ENCODE peak calls at places on chromosomes 2 and 18, in five cellular contexts. I, U, T, Z and P are unnamed samples. For H3K4me1, the result is how much of the 10 kb centered on the place peaks cover.

GRCh38 chr2:105415007-105415406 is 16.2 kb upstream of the FHL2 start:
- DNase-seq in I (no peak), U (no peak), T (no peak), Z (no peak), P (no peak)

GRCh38 chr2:64952896-64953482 is 36.2 kb upstream of the SLC1A4 start:
- DNase-seq in I (no peak), U (no peak), T (no peak), Z (no peak), P (no peak)

GRCh38 chr2:102826904-102827303 is 65.1 kb downstream of the TMEM182 start:
- DNase-seq in I (no peak), U (peak), T (no peak), Z (no peak), P (no peak)

GRCh38 chr2:82834893-82835292 is 1624.2 kb downstream of the SUCLG1 start:
- DNase-seq in I (no peak), U (no peak), T (no peak), Z (no peak), P (no peak)

GRCh38 chr18:49708674-49709580 is 104.4 kb downstream of the ACAA2 start:
- DNase-seq in I (no peak), U (no peak), T (no peak), Z (no peak), P (no peak)

GRCh38 chr2:75099521-75099922 is 99.8 kb downstream of the TACR1 start:
- DNase-seq in I (no peak), U (no peak), T (no peak), Z (no peak), P (no peak)

GRCh38 chr2:112712465-112712864 is 8.4 kb upstream of the NT5DC4 start:
- DNase-seq in I (no peak), U (no peak), T (no peak), Z (no peak), P (no peak)

GRCh38 chr18:49178736-49179135 is 228.0 kb upstream of the SMAD7 start:
- DNase-seq in I (no peak), U (no peak), T (no peak), Z (peak), P (peak)

GRCh38 chr2:177545981-177546600 is 153.5 kb downstream of the AGPS start:
- DNase-seq in I (no peak), U (no peak), T (no peak), Z (no peak), P (no peak)

GRCh38 chr2:234502919-234503285 is 6.0 kb upstream of the ARL4C start:
- DNase-seq in I (no peak), U (no peak), T (no peak), Z (no peak), P (no peak)

GRCh38 chr2:28209864-28210263 is 182.8 kb upstream of the FOSL2 start:
- DNase-seq in I (no peak), U (no peak), T (no peak), Z (no peak), P (no peak)

GRCh38 chr2:12897181-12897580 is 180.4 kb downstream of the TRIB2 start:
- DNase-seq in I (no peak), U (no peak), T (no peak), Z (no peak), P (peak)

GRCh38 chr18:34522627-34523026 is 187.5 kb upstream of the DTNA start:
- DNase-seq in I (no peak), U (no peak), T (no peak), Z (no peak), P (no peak)

GRCh38 chr2:33437297-33437696 is 39.2 kb upstream of the RASGRP3 start:
- DNase-seq in I (no peak), U (no peak), T (no peak), Z (no peak), P (no peak)

GRCh38 chr2:41321341-41321740 is 726.5 kb upstream of the PKDCC start:
- DNase-seq in I (no peak), U (no peak), T (no peak), Z (no peak), P (no peak)

GRCh38 chr2:242010567-242011513 is 141.3 kb downstream of the RTP5 start:
- DNase-seq in I (no peak), U (no peak), T (no peak), Z (no peak), P (no peak)

GRCh38 chr2:10932345-10933151 is 20.8 kb downstream of the KCNF1 start:
- DNase-seq in I (no peak), U (no peak), T (no peak), Z (no peak), P (no peak)

GRCh38 chr2:165601065-165601830 is 131.8 kb downstream of the CSRNP3 start:
- DNase-seq in I (no peak), U (no peak), T (no peak), Z (no peak), P (no peak)

GRCh38 chr2:13193900-13194299 is 477.2 kb downstream of the TRIB2 start:
- DNase-seq in I (no peak), U (no peak), T (no peak), Z (no peak), P (no peak)

GRCh38 chr2:37870829-37871228 is 54.3 kb upstream of the RMDN2 start:
- DNase-seq in I (no peak), U (no peak), T (no peak), Z (no peak), P (no peak)

DNA sequence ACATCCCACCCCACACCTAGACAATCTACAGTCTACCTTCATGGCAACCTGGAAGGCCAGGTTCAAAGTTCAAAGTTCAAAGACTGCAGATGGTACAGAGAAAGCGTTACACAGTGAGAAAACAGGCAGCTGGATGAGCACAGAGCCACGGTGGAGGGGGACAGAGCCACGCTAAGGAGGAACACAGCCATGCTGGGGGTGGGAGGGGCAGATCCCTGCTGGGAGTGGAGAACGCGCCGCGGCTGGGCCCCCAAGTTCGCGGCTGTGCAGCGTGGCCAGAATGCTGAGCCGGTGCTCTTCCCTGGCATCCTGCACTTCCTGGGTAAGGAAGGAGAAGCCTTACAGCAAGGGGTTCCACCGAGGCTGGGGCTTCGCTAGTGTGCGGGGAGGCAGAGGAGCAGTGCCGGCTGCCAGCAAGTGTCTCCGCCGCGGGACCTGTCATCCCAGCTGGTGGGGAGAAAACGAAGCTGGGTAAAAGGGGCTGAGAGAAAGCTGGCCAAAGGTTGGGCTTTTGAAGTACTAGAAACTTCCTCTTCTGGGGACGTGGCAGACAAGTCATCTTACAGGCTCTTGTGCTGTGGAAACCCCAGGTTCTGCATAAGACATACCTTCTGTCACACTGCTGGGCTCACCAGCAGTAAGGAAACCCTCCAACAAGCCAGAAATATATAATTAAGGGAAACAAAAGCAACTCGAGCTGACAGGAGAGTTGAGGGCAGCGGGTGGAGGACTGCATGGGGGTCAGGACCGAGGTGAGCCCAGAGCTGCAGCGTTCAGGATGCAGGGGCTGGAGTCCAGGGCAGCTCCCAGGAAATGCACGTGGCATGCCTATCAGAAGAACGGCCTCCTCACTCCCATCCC is 115.5 kb downstream of the HDAC4 start:
- DNase-seq in I (no peak), U (no peak), T (no peak), Z (no peak), P (no peak)
- H3K4me1 ChIP-seq in I (under half), U (under half), T (under half), Z (under half), P (under half)

GRCh38 chr2:20398956-20399567 is 47.8 kb upstream of the RHOB start:
- DNase-seq in I (no peak), U (no peak), T (no peak), Z (no peak), P (no peak)
- H3K27ac ChIP-seq in I (no peak), U (no peak), T (no peak), Z (no peak), P (no peak)

DNA sequence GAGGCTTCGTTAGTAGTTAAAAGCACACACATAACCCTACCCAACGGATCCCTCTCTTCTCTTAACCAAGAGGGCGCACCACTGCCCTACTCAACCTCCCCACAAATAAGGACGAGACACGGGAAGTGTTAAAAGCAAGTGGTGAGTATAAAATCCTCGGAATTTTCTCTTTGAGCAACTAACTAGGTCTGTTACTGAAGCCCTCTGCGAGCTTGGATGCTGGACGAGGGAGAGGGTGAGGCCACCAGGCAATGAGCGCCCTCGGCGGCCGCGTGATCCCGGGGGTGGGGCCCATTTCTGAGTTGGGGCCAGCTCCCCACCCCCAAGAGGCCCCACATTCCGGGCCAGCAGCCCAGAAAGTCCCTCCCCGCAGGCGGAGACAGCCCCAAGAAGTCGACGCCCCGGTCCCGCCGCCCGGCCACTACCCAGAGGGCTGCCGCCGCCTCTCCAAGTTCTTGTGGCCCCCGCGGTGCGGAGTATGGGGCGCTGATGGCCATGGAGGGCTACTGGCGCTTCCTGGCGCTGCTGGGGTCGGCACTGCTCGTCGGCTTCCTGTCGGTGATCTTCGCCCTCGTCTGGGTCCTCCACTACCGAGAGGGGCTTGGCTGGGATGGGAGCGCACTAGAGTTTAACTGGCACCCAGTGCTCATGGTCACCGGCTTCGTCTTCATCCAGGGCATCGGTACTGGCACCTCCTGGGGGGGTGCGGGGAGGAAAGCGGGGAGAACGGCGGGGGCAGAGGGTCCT is at the start of gene CYBRD1:
- DNase-seq in I (peak), U (peak), T (peak), Z (no peak), P (peak)
- TF ChIP-seq POLR2A in I (peak), U (no peak), T (peak), Z (no peak), P (peak)

DNA sequence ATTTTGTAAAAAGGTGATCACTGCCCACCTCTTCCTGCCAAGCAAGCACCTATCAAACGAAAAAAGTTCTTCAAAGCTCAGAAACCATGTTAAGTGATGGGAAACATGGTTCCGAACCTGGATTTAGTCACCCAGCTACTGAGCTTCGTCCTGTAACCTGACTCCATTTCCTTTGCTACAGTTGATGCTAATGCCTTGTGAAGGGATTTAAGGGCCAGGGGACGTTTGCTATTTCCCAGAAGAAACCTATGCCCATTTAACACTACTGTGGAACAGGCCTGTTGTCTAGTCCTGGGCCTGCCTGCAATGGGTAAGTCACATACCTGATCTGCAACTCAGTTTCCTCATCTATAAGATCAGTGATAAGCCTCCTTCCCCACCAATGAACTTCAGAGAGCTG is 14.8 kb downstream of the SERPINE2 start:
- DNase-seq in I (no peak), U (no peak), T (no peak), Z (no peak), P (no peak)
- H3K4me1 ChIP-seq in I (under half), U (under half), T (under half), Z (under half), P (under half)

GRCh38 chr18:79694895-79695213 is 15.3 kb downstream of the CTDP1 start:
- DNase-seq in I (no peak), U (no peak), T (no peak), Z (no peak), P (no peak)
- H3K27ac ChIP-seq in I (no peak), U (no peak), T (no peak), Z (no peak), P (no peak)

DNA sequence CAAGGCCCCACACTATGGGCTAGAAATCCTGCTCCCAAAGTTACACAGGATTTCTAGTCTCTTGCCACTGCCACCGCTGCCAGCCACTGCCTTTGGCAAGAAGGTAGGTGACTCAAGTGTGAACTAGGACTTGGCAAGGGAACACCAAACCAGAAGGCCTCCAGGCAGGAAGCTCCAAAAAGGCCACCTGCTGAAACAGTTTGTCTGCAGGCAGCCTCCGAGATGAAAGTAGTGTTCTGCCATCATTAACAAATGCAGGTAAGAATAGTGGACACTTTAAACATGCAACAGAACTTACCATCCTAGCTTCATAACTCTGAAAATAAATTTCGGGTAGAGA is 3.9 kb downstream of the ANKRD44 start:
- DNase-seq in I (peak), U (no peak), T (peak), Z (no peak), P (peak)
- TF ChIP-seq POLR2A in I (no peak), U (no peak), T (no peak), Z (no peak), P (no peak)

DNA sequence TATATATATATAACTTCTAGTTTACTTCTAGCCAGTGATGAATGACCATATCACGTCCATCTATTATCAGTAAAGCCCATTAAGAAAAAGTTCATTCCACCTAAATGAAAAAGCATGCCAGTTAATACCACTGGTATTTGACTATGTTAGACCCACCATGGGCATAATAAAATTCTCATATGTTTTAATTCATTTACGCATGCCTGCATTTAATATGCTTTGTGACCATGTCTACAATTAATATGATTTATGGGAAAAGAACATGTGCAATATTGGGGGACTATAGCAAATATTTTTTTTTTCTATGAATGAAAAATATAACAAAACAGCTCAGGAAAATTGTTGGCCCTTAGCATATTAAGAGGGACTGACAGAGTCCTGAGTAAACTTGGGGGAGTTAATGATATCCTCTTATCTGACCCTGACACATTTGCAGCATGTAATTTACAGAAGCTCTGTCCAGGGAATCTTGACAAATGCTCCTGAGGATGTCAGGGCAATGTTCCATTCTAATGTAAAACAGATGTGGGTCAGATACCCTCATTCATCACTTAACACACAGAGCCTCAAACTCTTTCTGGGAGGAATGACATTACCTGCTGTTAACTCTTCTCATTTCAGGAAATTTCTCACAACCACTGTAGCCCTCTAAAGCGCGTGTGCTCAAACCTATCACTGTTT is 90.6 kb downstream of the PAX3 start:
- DNase-seq in I (no peak), U (no peak), T (no peak), Z (no peak), P (no peak)
- H3K4me1 ChIP-seq in I (under half), U (under half), T (under half), Z (under half), P (under half)

DNA sequence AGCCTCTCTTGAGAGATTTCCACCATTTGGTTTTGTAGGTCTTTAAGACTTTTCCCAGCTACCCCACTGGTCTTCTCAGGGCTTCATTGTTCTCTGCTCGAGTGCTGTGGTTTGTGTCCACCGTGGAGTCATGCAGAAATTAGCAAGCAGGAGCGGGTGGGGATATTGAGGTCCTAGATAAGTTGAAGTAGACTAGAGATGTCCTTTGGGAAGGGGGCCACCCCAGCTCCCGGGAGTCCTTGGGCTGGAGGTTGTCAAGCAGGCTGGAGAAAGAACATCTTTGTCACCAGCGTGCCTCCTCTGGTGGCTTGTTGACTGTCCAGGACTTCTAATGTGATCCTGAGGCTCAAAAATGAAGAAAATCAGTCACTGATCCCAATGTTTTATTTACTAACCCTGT is 207.9 kb downstream of the KLHL29 start:
- DNase-seq in I (no peak), U (no peak), T (no peak), Z (no peak), P (no peak)
- H3K27ac ChIP-seq in I (peak), U (no peak), T (no peak), Z (no peak), P (peak)